ENCODE peak calls at places on chromosome 11, in nine cellular contexts. D, U, K, Q, T, B, W, L and N are unnamed samples.

GRCh38 chr11:63766501-63767270 is 1.9 kb downstream of the ZFTA start:
- DNase-seq in T (no peak), W (no peak), Q (no peak), U (no peak), B (no peak), L (no peak), D (no peak), K (no peak), N (peak; percentile 61)

GRCh38 chr11:30414283-30414682 is 91.4 kb downstream of the ARL14EP start:
- DNase-seq in K (no peak), Q (no peak), W (no peak), D (no peak), B (no peak), L (no peak), T (no peak), U (no peak), N (no peak)

GRCh38 chr11:78370406-78371172 is 47.0 kb downstream of the GAB2 start:
- DNase-seq in L (no peak), B (no peak), W (no peak), Q (no peak), U (no peak), D (no peak), K (peak; percentile 58), T (no peak), N (no peak)

GRCh38 chr11:94325681-94326080 is 21.3 kb downstream of the IZUMO1R start:
- DNase-seq in Q (peak; percentile 41), T (no peak), L (no peak), D (no peak), K (peak; percentile 44), W (peak; percentile 48), U (peak; percentile 9), B (peak; percentile 84), N (no peak)

GRCh38 chr11:112453601-112454577 is 193.2 kb upstream of the PLET1 start:
- DNase-seq in L (peak; percentile 10), D (no peak), Q (peak; percentile 34), U (no peak), K (peak; percentile 24), B (peak; percentile 78), T (no peak), W (peak; percentile 26), N (peak; percentile 62)

GRCh38 chr11:128902515-128903066 is 11.4 kb downstream of the KCNJ5 start:
- DNase-seq in T (no peak), Q (no peak), U (no peak), D (no peak), K (no peak), L (no peak), B (peak; percentile 41), W (no peak), N (no peak)

GRCh38 chr11:103601230-103601846 is 435.1 kb upstream of the DDI1 start:
- DNase-seq in W (no peak), D (no peak), Q (no peak), K (peak; percentile 78), U (no peak), T (no peak), B (peak; percentile 83), L (no peak), N (peak; percentile 23)

GRCh38 chr11:74689666-74690065 is 41.6 kb downstream of the CHRDL2 start:
- DNase-seq in B (no peak), K (no peak), U (no peak), T (no peak), Q (no peak), W (no peak), D (no peak), L (no peak), N (no peak)

GRCh38 chr11:1484716-1485503 is 1.7 kb downstream of the MOB2 start:
- DNase-seq in T (no peak), L (no peak), W (no peak), U (no peak), Q (no peak), K (no peak), B (no peak), D (peak; percentile 78), N (peak; percentile 52)

GRCh38 chr11:123202155-123202714 is 7.2 kb upstream of the CLMP start:
- DNase-seq in T (no peak), K (no peak), D (peak; percentile 93), W (peak; percentile 48), Q (no peak), U (no peak), B (no peak), L (no peak), N (no peak)

GRCh38 chr11:16966633-16967346 is 47.4 kb downstream of the PLEKHA7 start:
- DNase-seq in U (no peak), Q (no peak), B (no peak), D (no peak), L (no peak), K (no peak), W (peak; percentile 74), T (no peak), N (no peak)

GRCh38 chr11:122157540-122158173 is 41.6 kb upstream of the BLID start:
- DNase-seq in L (no peak), B (no peak), K (peak; percentile 73), W (no peak), U (no peak), T (no peak), Q (no peak), D (no peak), N (no peak)

DNA sequence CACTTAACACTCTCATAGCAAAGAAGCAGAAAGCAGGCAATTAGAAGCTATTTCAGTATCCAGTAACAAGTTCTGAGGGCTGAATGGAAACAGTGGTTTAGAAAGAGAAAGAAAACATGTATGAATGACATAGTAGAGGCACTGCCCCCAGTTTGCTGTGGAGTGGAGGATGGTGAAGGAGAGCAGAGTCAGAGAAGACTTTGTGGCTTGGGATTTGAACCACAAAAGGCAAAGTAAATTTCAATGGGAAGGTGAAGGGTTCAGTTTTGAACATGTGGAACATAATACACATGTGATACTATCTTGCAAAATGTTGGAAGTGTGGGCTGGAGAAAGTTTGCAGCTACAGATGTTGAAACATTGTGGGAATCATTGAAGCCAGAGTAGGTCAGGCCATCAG is 81.4 kb downstream of the SNX19 start:
- DNase-seq in Q (no peak), K (no peak), U (no peak), B (no peak), T (no peak), D (no peak), W (no peak), L (no peak), N (no peak)
- H3K4me1 ChIP-seq in Q (no peaks in the 10 kb centered on the region), K (no peaks in the 10 kb centered on the region), U (no peaks in the 10 kb centered on the region), B (no peaks in the 10 kb centered on the region), T (peaks cover 3% of the 10 kb centered on the region), D (peaks cover 16% of the 10 kb centered on the region), W (peaks cover 4% of the 10 kb centered on the region), L (no peaks in the 10 kb centered on the region), N (no peaks in the 10 kb centered on the region)

GRCh38 chr11:119663279-119663678 is 65.7 kb downstream of the NECTIN1 start:
- DNase-seq in T (no peak), Q (no peak), W (no peak), K (no peak), D (no peak), U (no peak), L (no peak), B (no peak), N (no peak)

GRCh38 chr11:119664063-119664572 is 64.9 kb downstream of the NECTIN1 start:
- DNase-seq in Q (no peak), T (no peak), B (peak; percentile 61), W (no peak), D (no peak), U (no peak), L (peak; percentile 62), K (no peak), N (no peak)

GRCh38 chr11:119661226-119661625 is 67.8 kb downstream of the NECTIN1 start:
- DNase-seq in U (no peak), L (no peak), D (no peak), W (no peak), B (no peak), K (no peak), T (no peak), Q (no peak), N (no peak)

GRCh38 chr11:119664701-119665420 is 64.1 kb downstream of the NECTIN1 start:
- DNase-seq in W (no peak), D (no peak), K (no peak), Q (no peak), U (no peak), B (no peak), L (no peak), T (no peak), N (no peak)

DNA sequence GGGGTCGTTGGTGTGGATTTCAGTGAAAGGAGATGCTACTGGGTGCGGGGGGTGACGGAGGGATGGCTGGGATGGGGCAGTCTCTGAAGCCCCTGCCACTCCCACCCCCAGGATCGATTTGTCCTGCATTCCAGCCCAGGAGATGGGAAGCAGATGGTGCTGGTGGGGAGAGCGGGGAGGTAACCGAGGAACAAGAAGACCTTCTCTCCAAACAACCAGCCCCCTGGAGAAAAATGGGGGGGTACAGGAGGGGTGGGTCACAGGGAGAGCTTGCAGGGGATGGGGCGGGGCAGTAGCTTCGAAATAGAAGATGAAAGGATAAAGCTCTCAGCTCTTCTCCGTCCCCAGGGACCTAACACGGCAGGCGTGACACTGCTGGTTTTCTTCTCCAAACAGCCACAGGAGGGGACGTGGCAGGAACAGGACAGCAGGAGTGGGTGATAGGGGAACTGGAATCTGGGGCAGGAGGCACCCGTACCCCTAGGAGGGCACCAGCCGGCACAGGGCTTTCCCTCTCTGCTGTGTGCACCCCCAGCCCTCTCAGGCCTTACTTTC is 68.8 kb downstream of the NECTIN1 start:
- DNase-seq in Q (no peak), B (no peak), D (no peak), U (no peak), K (no peak), L (no peak), T (no peak), W (no peak), N (no peak)
- TF ChIP-seq POLR2AphosphoS5 in Q (no peak), B (no peak), D (no peak), U (no peak), K (no peak), L (no peak), T (no peak), W (no peak), N (no peak)

GRCh38 chr11:101390539-101390938 is 193.3 kb downstream of the TRPC6 start:
- DNase-seq in B (peak; percentile 3), U (no peak), W (no peak), Q (peak; percentile 3), T (no peak), L (no peak), K (no peak), D (no peak), N (no peak)
- TF ChIP-seq CTCF in B (no peak), U (no peak), W (peak; percentile 18), Q (peak; percentile 9), T (no peak), L (no peak), K (no peak), D (no peak), N (no peak)

GRCh38 chr11:309558-309855 is 1.9 kb downstream of the IFITM2 start:
- DNase-seq in B (no peak), Q (no peak), D (no peak), L (no peak), W (no peak), K (no peak), T (no peak), U (no peak), N (no peak)

GRCh38 chr11:313304-313786 is 495 bp upstream of the IFITM1 start:
- DNase-seq in W (no peak), K (no peak), U (no peak), T (no peak), B (no peak), L (no peak), Q (no peak), D (no peak), N (no peak)

GRCh38 chr11:313787-314547 is at the start of gene IFITM1:
- DNase-seq in K (peak; percentile 57), D (no peak), L (peak; percentile 55), W (peak; percentile 62), B (peak; percentile 87), T (no peak), U (peak; percentile 92), Q (no peak), N (no peak)

GRCh38 chr11:315051-315481 is 1.2 kb downstream of the IFITM1 start:
- DNase-seq in W (no peak), D (no peak), B (no peak), U (no peak), T (no peak), L (no peak), Q (no peak), K (no peak), N (no peak)

GRCh38 chr11:312092-312816 is 1.6 kb upstream of the IFITM1 start:
- DNase-seq in L (no peak), T (no peak), D (no peak), K (no peak), Q (no peak), W (no peak), U (no peak), B (no peak), N (no peak)
- H3K4me1 ChIP-seq in L (peaks cover 16% of the 10 kb centered on the region), T (peaks cover 20% of the 10 kb centered on the region), D (peaks cover 48% of the 10 kb centered on the region), K (peaks cover 17% of the 10 kb centered on the region), Q (peaks cover 28% of the 10 kb centered on the region), W (peaks cover 46% of the 10 kb centered on the region), U (peaks cover 13% of the 10 kb centered on the region), B (peaks cover 56% of the 10 kb centered on the region), N (peaks cover 41% of the 10 kb centered on the region)